ENCODE peak calls at places on chromosomes 4 and X, in four cellular contexts. C is fibroblast of mammary gland, P is RWPE1, V is neural progenitor cell. I is an unnamed sample.

GRCh38 chr4:57070461-57070860 is 39.7 kb downstream of the IGFBP7 start:
- DNase-seq in C (no peak), P (no peak), V (no peak), I (no peak)

GRCh38 chr4:77826280-77826679 is 7.1 kb upstream of the CNOT6L start:
- DNase-seq in P (no peak), V (no peak), C (no peak), I (no peak)

GRCh38 chr4:2930135-2930805 is 32.9 kb downstream of the NOP14 start:
- DNase-seq in V (no peak), C (no peak), P (no peak), I (no peak)

GRCh38 chrX:153768311-153769157 is 4.5 kb downstream of the PLXNB3 start:
- DNase-seq in C (no peak), P (no peak), V (no peak), I (no peak)

GRCh38 chrX:152428596-152428995 is 22.5 kb downstream of the GABRA3 start:
- DNase-seq in P (no peak), C (no peak), V (no peak), I (no peak)

GRCh38 chr4:16893141-16893571 is 5.3 kb downstream of the LDB2 start:
- DNase-seq in C (peak; percentile 34), P (no peak), V (no peak), I (no peak)

GRCh38 chr4:1381181-1381621 is 25.0 kb downstream of the NKX1-1 start:
- DNase-seq in C (no peak), V (no peak), P (no peak), I (no peak)

GRCh38 chr4:7607156-7607910 is 172.6 kb upstream of the PSAPL1 start:
- DNase-seq in P (no peak), V (no peak), C (peak; percentile 12), I (peak; percentile 20)

GRCh38 chr4:54226399-54227260 is 2.5 kb upstream of the PDGFRA start:
- DNase-seq in C (peak; percentile 90), P (no peak), V (peak; percentile 38), I (peak; percentile 63)

GRCh38 chrX:23901065-23901464 is 6.7 kb downstream of the APOO start:
- DNase-seq in V (no peak), C (peak; percentile 83), P (peak; percentile 73), I (peak; percentile 61)

GRCh38 chr4:159787901-159788300 is 685.0 kb downstream of the RAPGEF2 start:
- DNase-seq in V (no peak), P (peak; percentile 1), C (no peak), I (no peak)

GRCh38 chr4:163331629-163332360 is 601 bp downstream of the NPY1R start:
- DNase-seq in P (peak; percentile 20), V (peak; percentile 67), C (peak; percentile 5), I (no peak)

GRCh38 chr4:172547724-172548123 is 620.9 kb upstream of the GALNT7 start:
- DNase-seq in P (no peak), C (no peak), V (no peak), I (no peak)

GRCh38 chr4:168615294-168615693 is 118.4 kb downstream of the PALLD start:
- DNase-seq in P (no peak), V (peak; percentile 76), C (peak; percentile 85), I (peak; percentile 61)

GRCh38 chr4:108345862-108346530 is 177.3 kb upstream of the LEF1 start:
- DNase-seq in C (peak; percentile 51), V (no peak), P (no peak), I (peak; percentile 36)

GRCh38 chr4:183504930-183505555 is at the start of gene ING2:
- DNase-seq in C (no peak), P (peak; percentile 88), V (peak; percentile 91), I (peak; percentile 28)

GRCh38 chr4:81353861-81354260 is 117.8 kb downstream of the RASGEF1B start:
- DNase-seq in P (no peak), C (peak; percentile 88), V (peak; percentile 15), I (no peak)

GRCh38 chr4:8768357-8768999 is 103.2 kb downstream of the HMX1 start:
- DNase-seq in P (no peak), V (no peak), C (no peak), I (no peak)

GRCh38 chr4:107255114-107255513 is 219.0 kb upstream of the DKK2 start:
- DNase-seq in P (no peak), V (no peak), C (no peak), I (no peak)

GRCh38 chr4:26061248-26061986 is 147.4 kb downstream of the SMIM20 start:
- DNase-seq in P (peak; percentile 23), C (peak; percentile 67), V (peak; percentile 73), I (peak; percentile 19)

GRCh38 chrX:68429216-68429615 is 4.1 kb downstream of the OPHN1 start:
- DNase-seq in V (no peak), C (peak; percentile 58), P (no peak), I (peak; percentile 72)

GRCh38 chr4:139454111-139454600 is at the start of gene RAB33B:
- DNase-seq in C (peak; percentile 6), P (peak; percentile 43), V (peak; percentile 95), I (no peak)

GRCh38 chrX:17067534-17067933 is 121.1 kb downstream of the REPS2 start:
- DNase-seq in P (no peak), C (no peak), V (no peak), I (no peak)

GRCh38 chrX:72247206-72247944 is 8.5 kb upstream of the ERCC6L start:
- DNase-seq in V (no peak), P (no peak), C (peak; percentile 34), I (no peak)

GRCh38 chrX:16868920-16869319 is 1.2 kb downstream of the RBBP7 start:
- DNase-seq in V (no peak), C (no peak), P (no peak), I (no peak)

GRCh38 chr4:2807571-2807970 is 14.7 kb downstream of the SH3BP2 start:
- DNase-seq in P (no peak), C (no peak), V (no peak), I (no peak)

GRCh38 chrX:154032653-154033052 is 13.0 kb upstream of the IRAK1 start:
- DNase-seq in V (no peak), P (no peak), C (no peak), I (no peak)

GRCh38 chr4:184097240-184097619 is 120.4 kb downstream of the ENPP6 start:
- DNase-seq in C (peak; percentile 35), V (peak; percentile 25), P (no peak), I (no peak)

GRCh38 chr4:113773014-113773413 is 11.5 kb upstream of the CAMK2D start:
- DNase-seq in C (no peak), V (no peak), P (no peak), I (no peak)

GRCh38 chr4:178165251-178165650 is 723.0 kb upstream of the AGA start:
- DNase-seq in V (no peak), P (peak; percentile 53), C (peak; percentile 2), I (no peak)

GRCh38 chr4:113979157-113979972 is at the start of gene ARSJ:
- DNase-seq in P (peak; percentile 67), C (peak; percentile 88), V (peak; percentile 76), I (peak; percentile 71)

GRCh38 chr4:109473824-109474223 is 40.2 kb downstream of the SEC24B start:
- DNase-seq in V (no peak), C (no peak), P (no peak), I (no peak)

GRCh38 chrX:125096870-125097269 is 222.8 kb upstream of the TEX13C start:
- DNase-seq in V (no peak), C (no peak), P (no peak), I (no peak)

GRCh38 chr4:91267543-91267942 is 1036.2 kb upstream of the GRID2 start:
- DNase-seq in V (no peak), P (no peak), C (no peak), I (no peak)

GRCh38 chr4:40912455-40913055 is 162.8 kb downstream of the NSUN7 start:
- DNase-seq in V (no peak), P (no peak), C (no peak), I (peak; percentile 53)

GRCh38 chr4:163473130-163473529 is 424 bp downstream of the TKTL2 start:
- DNase-seq in P (no peak), V (no peak), C (no peak), I (no peak)

GRCh38 chr4:48832571-48832970 is 1.7 kb downstream of the OCIAD1 start:
- DNase-seq in V (no peak), C (no peak), P (no peak), I (no peak)

GRCh38 chr4:93786149-93786548 is 42.4 kb upstream of the ATOH1 start:
- DNase-seq in P (no peak), C (no peak), V (no peak), I (no peak)

GRCh38 chr4:93791570-93792195 is 36.9 kb upstream of the ATOH1 start:
- DNase-seq in C (peak; percentile 46), P (peak; percentile 44), V (peak; percentile 83), I (peak; percentile 37)

DNA sequence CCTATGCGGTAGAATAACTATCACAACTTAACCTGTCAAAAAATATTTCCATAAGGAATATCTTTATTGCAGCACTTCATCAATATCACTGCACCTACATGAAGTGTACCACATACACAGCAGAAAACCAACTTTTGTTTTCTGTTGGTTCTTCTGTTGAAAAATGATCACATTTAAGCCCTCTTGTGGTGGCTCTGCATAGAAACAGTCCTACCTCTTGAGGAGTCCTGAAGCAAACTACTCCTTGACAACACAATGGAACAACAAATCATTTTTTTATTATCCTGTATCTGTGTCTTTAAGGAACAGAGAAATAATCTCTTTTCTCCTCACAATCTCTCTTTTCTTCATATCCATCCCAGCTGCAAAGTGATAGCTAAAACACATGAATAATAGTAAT is 39.8 kb upstream of the ATOH1 start:
- DNase-seq in V (peak; percentile 46), P (peak; percentile 16), C (peak; percentile 9), I (peak; percentile 13)
- TF ChIP-seq CTCF in V (peak; percentile 65), P (peak; percentile 16), C (peak; percentile 43), I (peak; percentile 68)

DNA sequence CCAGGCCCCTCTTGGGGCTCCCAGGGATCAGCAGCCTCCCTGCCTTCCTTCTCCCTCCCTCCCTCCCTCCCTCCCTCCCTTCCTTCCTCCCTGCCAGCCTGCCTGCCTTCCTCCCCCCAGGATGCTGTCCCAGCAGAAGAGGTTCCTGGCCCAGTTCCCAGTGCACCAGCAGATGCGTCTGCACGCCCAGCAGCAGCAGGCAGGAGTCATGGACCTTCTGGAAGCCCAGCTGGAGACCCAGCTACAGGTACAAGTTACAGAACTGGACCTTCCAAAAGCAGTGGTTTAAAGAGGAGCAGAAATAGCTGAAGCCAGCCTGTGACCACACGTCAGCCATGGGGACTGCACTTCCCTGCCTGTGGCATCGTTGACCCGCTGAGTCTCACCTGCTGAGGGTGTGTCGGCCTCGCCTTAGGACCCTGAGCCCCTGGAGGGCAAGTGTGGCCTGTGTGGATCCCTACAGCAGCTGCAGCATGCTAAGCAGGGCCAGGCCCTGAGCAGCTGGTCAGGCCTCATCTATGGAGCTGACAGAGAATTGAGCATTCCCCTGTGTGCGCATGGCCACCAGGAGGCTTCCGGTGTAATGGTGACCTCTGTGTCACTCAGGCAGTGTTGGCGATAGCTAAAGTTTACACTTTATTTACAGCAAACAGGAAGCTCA is 84.7 kb downstream of the CRMP1 start:
- DNase-seq in V (no peak), C (peak; percentile 38), P (no peak), I (no peak)
- TF ChIP-seq CTCF in V (no peak), C (no peak), P (no peak), I (peak; percentile 28)

GRCh38 chr4:186015212-186015817 is 53.6 kb upstream of the TLR3 start:
- DNase-seq in C (no peak), V (peak; percentile 38), P (no peak), I (no peak)
- TF ChIP-seq CTCF in C (no peak), V (peak; percentile 33), P (no peak), I (no peak)

GRCh38 chr4:24741915-24742314 is 53.5 kb upstream of the SOD3 start:
- DNase-seq in P (no peak), V (no peak), C (no peak), I (no peak)

GRCh38 chr4:24730256-24731001 is 64.9 kb upstream of the SOD3 start:
- DNase-seq in P (no peak), C (peak; percentile 86), V (no peak), I (no peak)

GRCh38 chr4:24731448-24731847 is 63.9 kb upstream of the SOD3 start:
- DNase-seq in P (no peak), V (no peak), C (no peak), I (no peak)

GRCh38 chr4:24734511-24734910 is 60.9 kb upstream of the SOD3 start:
- DNase-seq in P (no peak), V (no peak), C (no peak), I (no peak)

GRCh38 chr4:24736066-24736465 is 59.3 kb upstream of the SOD3 start:
- DNase-seq in V (peak; percentile 34), P (no peak), C (peak; percentile 52), I (peak; percentile 22)
- TF ChIP-seq CTCF in V (peak; percentile 44), P (no peak), C (peak; percentile 65), I (peak; percentile 76)